ENCODE peak calls at places on chromosome 17, in five cellular contexts. D is colonic mucosa, B is upper lobe of right lung, M is adrenal gland, C is testis. F is an unnamed sample. For H3K4me1, the result is how much of the 10 kb centered on the place peaks cover.

GRCh38 chr17:41618341-41619161 is 5.8 kb downstream of the KRT17 start:
- DNase-seq in C (no peak), B (peak), D (no peak), M (no peak), F (no peak)

GRCh38 chr17:55089955-55090573 is 121.5 kb downstream of the STXBP4 start:
- DNase-seq in M (no peak), D (no peak), C (no peak), B (no peak), F (no peak)

GRCh38 chr17:45639297-45639849 is 144.7 kb upstream of the CRHR1 start:
- DNase-seq in C (no peak), B (no peak), M (no peak), D (no peak), F (no peak)

GRCh38 chr17:61783556-61784304 is 79.6 kb downstream of the BRIP1 start:
- DNase-seq in M (no peak), C (no peak), B (no peak), D (no peak), F (no peak)

GRCh38 chr17:5583426-5584382 is 605 bp downstream of the NLRP1 start:
- DNase-seq in M (no peak), C (no peak), D (peak), B (no peak), F (peak)

GRCh38 chr17:54180919-54181318 is 358.2 kb downstream of the KIF2B start:
- DNase-seq in C (peak), D (no peak), M (no peak), B (no peak), F (no peak)

GRCh38 chr17:56424543-56425044 is 168.9 kb upstream of the NOG start:
- DNase-seq in M (no peak), C (no peak), D (no peak), B (no peak), F (no peak)

GRCh38 chr17:44900894-44901293 is 1.6 kb upstream of the EFTUD2 start:
- DNase-seq in B (no peak), D (no peak), M (peak), C (peak), F (no peak)

GRCh38 chr17:64780096-64781012 is 118.2 kb upstream of the SMURF2 start:
- DNase-seq in B (peak), D (peak), C (peak), M (no peak), F (peak)

GRCh38 chr17:79777166-79777843 is 643 bp upstream of the CBX2 start:
- DNase-seq in M (peak), C (peak), B (peak), D (peak), F (peak)

GRCh38 chr17:73643012-73643845 is 1.0 kb downstream of the SDK2 start:
- DNase-seq in D (peak), C (peak), M (peak), B (peak), F (peak)

DNA sequence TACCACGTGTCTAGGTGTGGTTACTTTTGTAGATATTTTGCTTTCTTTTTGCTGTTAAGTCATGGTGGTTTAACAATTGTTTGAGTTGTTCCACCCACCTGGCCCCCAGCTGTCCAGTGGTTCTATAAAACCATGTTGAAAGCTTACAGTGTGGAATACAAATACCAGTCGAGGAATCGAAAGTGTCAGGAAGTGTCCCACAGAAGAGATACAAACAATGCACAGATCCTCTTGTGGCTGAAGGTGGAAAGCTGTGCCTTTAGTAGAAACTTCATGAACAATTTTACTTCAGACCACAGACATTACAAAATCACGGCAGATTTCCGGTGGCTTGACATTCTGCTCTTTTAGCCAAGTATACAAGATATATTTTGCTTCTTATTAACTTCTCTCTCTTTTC is 782.4 kb upstream of the SOX9 start:
- DNase-seq in M (no peak), D (peak), C (no peak), B (no peak), F (no peak)
- H3K4me3 ChIP-seq in M (no peak), D (no peak), C (no peak), B (peak), F (no peak)

GRCh38 chr17:82859431-82860403 is 19.9 kb upstream of the ZNF750 start:
- DNase-seq in C (no peak), M (peak), D (no peak), B (peak), F (peak)
- H3K4me1 ChIP-seq in C (under half), M (under half), D (under half), B (under half), F (under half)

GRCh38 chr17:76707985-76708807 is 2.6 kb downstream of the MXRA7 start:
- DNase-seq in M (peak), C (peak), D (no peak), B (no peak), F (peak)
- H3K4me3 ChIP-seq in M (peak), C (peak), D (no peak), B (no peak), F (peak)

GRCh38 chr17:48562934-48563333 is 15.2 kb downstream of the HOXB4 start:
- DNase-seq in M (no peak), B (no peak), D (no peak), C (no peak), F (no peak)
- H3K4me1 ChIP-seq in M (under half), B (under half), D (under half), C (under half), F (under half)

GRCh38 chr17:82440377-82440981 is 10.1 kb downstream of the CYBC1 start:
- DNase-seq in C (no peak), B (peak), D (peak), M (no peak), F (peak)
- H3K4me3 ChIP-seq in C (no peak), B (peak), D (no peak), M (no peak), F (no peak)

GRCh38 chr17:32355649-32356377 is 5.9 kb downstream of the ZNF207 start:
- DNase-seq in D (no peak), B (no peak), M (no peak), C (no peak), F (no peak)
- H3K4me1 ChIP-seq in D (under half), B (half or more), M (half or more), C (under half), F (under half)

GRCh38 chr17:8146381-8147140 is 5.6 kb downstream of the PER1 start:
- DNase-seq in C (no peak), M (no peak), B (peak), D (no peak), F (no peak)

GRCh38 chr17:8148560-8148959 is 3.6 kb downstream of the PER1 start:
- DNase-seq in B (peak), C (no peak), D (no peak), M (no peak), F (peak)

GRCh38 chr17:8149419-8150193 is 2.6 kb downstream of the PER1 start:
- DNase-seq in B (no peak), C (no peak), M (peak), D (no peak), F (no peak)

GRCh38 chr17:8147141-8147804 is 4.9 kb downstream of the PER1 start:
- DNase-seq in D (no peak), M (peak), B (peak), C (no peak), F (peak)

GRCh38 chr17:8147805-8148404 is 4.3 kb downstream of the PER1 start:
- DNase-seq in C (no peak), M (no peak), D (no peak), B (no peak), F (peak)
- H3K4me3 ChIP-seq in C (no peak), M (no peak), D (no peak), B (no peak), F (no peak)

GRCh38 chr17:7883781-7884386 is 4.7 kb upstream of the CHD3 start:
- DNase-seq in B (no peak), M (no peak), C (no peak), D (no peak), F (no peak)
- H3K4me1 ChIP-seq in B (half or more), M (half or more), C (under half), D (under half), F (under half)